ENCODE peak calls at places on chromosomes 2 and 18, in nine cellular contexts. N is WTC11; J is CD8-positive, alpha-beta T cell; X is astrocyte of the spinal cord; S is AG08396; H is foreskin fibroblast; T is HCT116; Y is activated naive CD4-positive, alpha-beta T cell; R is Daoy. U is an unnamed sample.

GRCh38 chr2:99421469-99421868 is 68.3 kb downstream of the REV1 start:
- DNase-seq in N (no peak), J (no peak), X (peak), S (no peak), H (peak), T (no peak), Y (no peak), R (no peak), U (no peak)

GRCh38 chr2:66574701-66575624 is 140.0 kb downstream of the MEIS1 start:
- DNase-seq in N (peak), J (no peak), X (peak), S (peak), H (peak), T (no peak), Y (no peak), R (peak), U (no peak)

GRCh38 chr2:186862869-186863709 is 14.1 kb upstream of the ZSWIM2 start:
- DNase-seq in N (no peak), J (no peak), X (peak), S (peak), H (peak), T (peak), Y (no peak), R (peak), U (no peak)

GRCh38 chr2:148989882-148990493 is 48.5 kb upstream of the LYPD6B start:
- DNase-seq in N (peak), J (peak), X (peak), S (peak), H (peak), T (peak), Y (no peak), R (peak), U (peak)

GRCh38 chr2:183919926-183920325 is 678.4 kb upstream of the ZNF804A start:
- DNase-seq in N (no peak), J (no peak), X (no peak), S (no peak), H (no peak), T (no peak), Y (no peak), R (no peak), U (no peak)

GRCh38 chr2:127632592-127633489 is 13.1 kb upstream of the GPR17 start:
- DNase-seq in N (no peak), J (no peak), X (no peak), S (no peak), H (no peak), T (no peak), Y (no peak), R (no peak), U (no peak)

GRCh38 chr18:58473071-58473470 is 155.8 kb downstream of the ALPK2 start:
- DNase-seq in N (no peak), J (no peak), X (no peak), S (no peak), H (peak), T (no peak), Y (no peak), R (no peak), U (no peak)

GRCh38 chr2:55048514-55048924 is 1.7 kb downstream of the RTN4 start:
- DNase-seq in N (no peak), J (no peak), X (no peak), S (no peak), H (peak), T (peak), Y (no peak), R (peak), U (no peak)

GRCh38 chr2:43006834-43007543 is 214.6 kb upstream of the HAAO start:
- DNase-seq in N (no peak), J (no peak), X (no peak), S (no peak), H (no peak), T (no peak), Y (no peak), R (no peak), U (no peak)

GRCh38 chr2:237208373-237209045 is 122.8 kb downstream of the COPS8 start:
- DNase-seq in N (no peak), J (no peak), X (peak), S (no peak), H (peak), T (no peak), Y (no peak), R (peak), U (no peak)

GRCh38 chr18:79506191-79507075 is 110.7 kb downstream of the NFATC1 start:
- DNase-seq in N (no peak), J (no peak), X (peak), S (no peak), H (peak), T (no peak), Y (no peak), R (no peak), U (no peak)

GRCh38 chr18:22563098-22563707 is 145.5 kb upstream of the CTAGE1 start:
- DNase-seq in N (no peak), J (no peak), X (peak), S (peak), H (peak), T (peak), Y (no peak), R (peak), U (peak)

GRCh38 chr2:831638-832037 is 119.0 kb upstream of the SNTG2 start:
- DNase-seq in N (no peak), J (no peak), X (no peak), S (no peak), H (no peak), T (no peak), Y (no peak), R (no peak), U (no peak)

GRCh38 chr2:141595531-141595930 is 535.3 kb downstream of the LRP1B start:
- DNase-seq in N (no peak), J (no peak), X (no peak), S (no peak), H (peak), T (no peak), Y (no peak), R (no peak), U (no peak)

GRCh38 chr2:221415789-221416188 is 156.3 kb downstream of the EPHA4 start:
- DNase-seq in N (no peak), J (no peak), X (peak), S (no peak), H (no peak), T (no peak), Y (no peak), R (no peak), U (no peak)

U was measured in GM12878.